ENCODE peak calls at places on chromosomes 5 and 9, in nine cellular contexts. G is Peyer's patch; P is right cardiac atrium; K is adrenal gland; J is transverse colon; M is hepatocyte; B is CD8-positive, alpha-beta memory T cell; E is HCT116; C is IMR-90. X is an unnamed sample.

GRCh38 chr9:38232895-38233294 is 159.6 kb upstream of the ALDH1B1 start:
- DNase-seq in M (no peak), C (no peak), P (no peak), J (no peak), G (no peak), E (no peak), B (no peak), K (no peak), X (no peak)

GRCh38 chr9:33329996-33330395 is 39.7 kb downstream of the NFX1 start:
- DNase-seq in K (no peak), B (no peak), J (peak; percentile 35), C (peak; percentile 87), M (peak; percentile 20), G (no peak), P (no peak), E (no peak), X (no peak)

GRCh38 chr9:14865206-14865605 is 45.0 kb downstream of the FREM1 start:
- DNase-seq in P (no peak), B (no peak), E (no peak), J (no peak), G (no peak), C (no peak), K (no peak), M (no peak), X (no peak)

GRCh38 chr5:119330367-119331183 is 25.2 kb upstream of the TNFAIP8 start:
- DNase-seq in P (no peak), G (no peak), J (no peak), K (no peak), E (no peak), M (no peak), B (peak; percentile 51), C (no peak), X (no peak)

GRCh38 chr9:16026886-16027285 is 474.0 kb downstream of the CCDC171 start:
- DNase-seq in J (no peak), P (no peak), G (no peak), E (no peak), B (no peak), M (no peak), C (peak; percentile 81), K (no peak), X (no peak)

GRCh38 chr9:126347911-126348760 is 21.5 kb downstream of the MVB12B start:
- DNase-seq in E (no peak), K (no peak), J (peak; percentile 74), B (no peak), G (no peak), C (no peak), M (no peak), P (no peak), X (peak; percentile 77)

GRCh38 chr5:51484326-51484725 is 101.1 kb downstream of the ISL1 start:
- DNase-seq in B (no peak), K (no peak), J (no peak), C (no peak), G (no peak), P (no peak), M (no peak), E (no peak), X (no peak)

GRCh38 chr5:10607023-10607665 is 43.3 kb downstream of the ANKRD33B start:
- DNase-seq in M (no peak), C (peak; percentile 83), J (peak; percentile 38), E (no peak), P (peak; percentile 67), B (no peak), G (no peak), K (no peak), X (peak; percentile 88)

GRCh38 chr5:161399996-161400562 is 146.4 kb downstream of the GABRB2 start:
- DNase-seq in M (no peak), G (no peak), P (no peak), B (no peak), J (no peak), K (no peak), E (no peak), C (no peak), X (peak; percentile 35)

GRCh38 chr9:34986541-34987047 is 3.0 kb upstream of the DNAJB5 start:
- DNase-seq in E (no peak), C (no peak), J (no peak), M (no peak), B (peak; percentile 49), P (peak; percentile 66), G (no peak), K (peak; percentile 31), X (no peak)

GRCh38 chr9:36873247-36873875 is 160.7 kb downstream of the PAX5 start:
- DNase-seq in C (peak; percentile 49), P (peak; percentile 75), E (peak; percentile 43), G (peak; percentile 74), M (peak; percentile 87), B (peak; percentile 50), K (peak; percentile 64), J (peak; percentile 81), X (peak; percentile 76)

GRCh38 chr5:72109625-72110024 is 2.4 kb downstream of the MAP1B start:
- DNase-seq in B (no peak), P (peak; percentile 51), G (no peak), M (peak; percentile 18), K (no peak), C (no peak), J (no peak), E (no peak), X (no peak)

DNA sequence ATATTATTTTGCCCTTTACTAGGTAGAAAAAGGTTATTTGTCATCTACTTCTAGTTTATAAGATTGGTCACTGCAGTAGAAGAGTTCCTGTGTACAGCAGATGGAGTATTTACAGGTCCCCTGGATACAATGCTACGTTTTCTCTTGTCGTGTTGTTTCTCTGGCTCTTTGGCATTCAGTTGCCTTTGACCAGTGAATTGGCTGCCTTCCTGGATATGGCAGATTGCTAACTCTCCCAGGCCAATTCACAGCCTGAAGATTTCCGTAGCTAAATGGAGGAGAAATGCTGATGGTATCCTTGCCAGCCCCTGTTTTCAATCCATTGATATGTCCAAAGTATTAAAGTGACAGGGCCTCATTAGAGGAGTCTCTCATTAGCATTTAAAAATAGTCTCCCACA is 32.5 kb upstream of the GNAQ start:
- DNase-seq in P (peak; percentile 32), K (no peak), J (no peak), E (no peak), B (no peak), G (no peak), M (no peak), C (no peak), X (no peak)
- H3K27ac ChIP-seq in P (no peak overlapping the region), K (no peak overlapping the region), J (no peak overlapping the region), E (no peak overlapping the region), B (no peak overlapping the region), G (no peak overlapping the region), M (no peak overlapping the region), C (no peak overlapping the region), X (no peak overlapping the region)

GRCh38 chr5:113061851-113062631 is 85.4 kb downstream of the DCP2 start:
- DNase-seq in K (no peak), J (no peak), G (no peak), C (peak; percentile 85), E (no peak), B (no peak), P (no peak), M (no peak), X (no peak)
- H3K27ac ChIP-seq in K (no peak overlapping the region), J (no peak overlapping the region), G (no peak overlapping the region), C (no peak overlapping the region), E (no peak overlapping the region), B (no peak overlapping the region), P (no peak overlapping the region), M (no peak overlapping the region), X (no peak overlapping the region)

GRCh38 chr9:98908897-98909634 is 34.6 kb upstream of the COL15A1 start:
- DNase-seq in B (no peak), K (no peak), J (no peak), P (no peak), E (no peak), M (no peak), G (no peak), C (peak; percentile 91), X (no peak)

GRCh38 chr9:98909935-98910334 is 33.8 kb upstream of the COL15A1 start:
- DNase-seq in P (no peak), G (no peak), B (no peak), M (no peak), C (no peak), E (no peak), J (no peak), K (no peak), X (no peak)

GRCh38 chr9:98906273-98907040 is 37.2 kb upstream of the COL15A1 start:
- DNase-seq in B (no peak), K (peak; percentile 83), G (no peak), E (no peak), C (peak; percentile 46), M (peak; percentile 48), P (peak; percentile 85), J (no peak), X (no peak)

GRCh38 chr9:98905015-98905414 is 38.7 kb upstream of the COL15A1 start:
- DNase-seq in J (no peak), C (no peak), M (no peak), K (no peak), P (no peak), G (no peak), B (no peak), E (no peak), X (no peak)

GRCh38 chr9:98907055-98907454 is 36.7 kb upstream of the COL15A1 start:
- DNase-seq in E (no peak), P (no peak), C (no peak), J (no peak), B (no peak), M (no peak), K (no peak), G (no peak), X (no peak)
- H3K27ac ChIP-seq in E (no peak overlapping the region), P (peak overlapping the region; percentile 28), C (peak overlapping the region; percentile 53), J (peak overlapping the region; percentile 18), B (no peak overlapping the region), M (peak overlapping the region; percentile 59), K (peak overlapping the region; percentile 2), G (no peak overlapping the region), X (no peak overlapping the region)

GRCh38 chr5:56440871-56441740 is 208.0 kb upstream of the ANKRD55 start:
- DNase-seq in G (no peak), C (peak; percentile 88), B (no peak), J (peak; percentile 45), E (no peak), M (peak; percentile 49), K (no peak), P (no peak), X (peak; percentile 82)
- H3K27ac ChIP-seq in G (no peak overlapping the region), C (peak overlapping the region; percentile 68), B (peak overlapping the region; percentile 12), J (peak overlapping the region; percentile 28), E (no peak overlapping the region), M (peak overlapping the region; percentile 73), K (no peak overlapping the region), P (no peak overlapping the region), X (peak overlapping the region; percentile 93)

DNA sequence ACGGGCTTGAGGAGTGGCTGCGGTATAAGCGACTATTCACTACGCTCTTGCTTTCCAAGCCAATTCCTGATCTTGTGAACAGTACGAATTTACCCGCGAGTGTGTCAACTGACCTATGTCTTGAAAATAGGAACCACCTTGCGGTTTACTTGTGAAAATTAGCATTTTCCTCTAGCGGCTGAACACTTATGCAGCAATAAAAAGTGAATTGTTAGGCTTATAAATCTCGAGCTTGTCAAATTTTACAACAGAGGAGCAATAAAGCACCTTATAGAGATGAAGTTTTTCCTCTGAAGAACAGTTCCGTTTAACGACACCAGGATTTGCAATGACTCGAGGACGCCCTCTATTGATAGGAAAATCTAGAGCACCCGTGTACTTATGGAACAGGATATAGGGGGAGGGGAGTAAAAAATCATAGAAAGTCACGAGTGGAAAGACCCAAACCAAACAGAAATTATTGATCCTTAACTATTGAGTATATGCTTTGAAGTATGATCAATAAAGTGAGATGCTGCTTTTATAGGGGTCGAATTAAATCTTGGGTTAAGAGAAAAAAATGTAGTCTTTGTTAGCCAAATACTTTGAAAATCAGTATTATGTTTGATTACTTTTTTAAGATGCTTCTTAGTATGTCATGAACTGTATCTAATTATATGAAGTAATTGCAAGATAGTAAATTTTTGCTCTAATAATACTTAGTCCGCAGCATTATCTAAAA is 1.9 kb upstream of the RGMB start:
- DNase-seq in P (peak; percentile 66), E (peak; percentile 84), C (peak; percentile 95), J (peak; percentile 80), M (peak; percentile 92), B (peak; percentile 36), K (peak; percentile 64), G (no peak), X (peak; percentile 58)
- H3K27ac ChIP-seq in P (peak overlapping the region; percentile 1), E (no peak overlapping the region), C (peak overlapping the region; percentile 85), J (peak overlapping the region; percentile 98), M (no peak overlapping the region), B (no peak overlapping the region), K (no peak overlapping the region), G (peak overlapping the region; percentile 57), X (peak overlapping the region; percentile 66)